ENCODE peak calls at places on chromosomes 7 and 10, in eight cellular contexts. One of them, this sample, is unnamed. For H3K4me1, the result is how much of the 10 kb centered on the place peaks cover.

GRCh38 chr7:19353158-19353557 is 207.9 kb upstream of the FERD3L start:
- DNase-seq in psoas muscle: no peak
- DNase-seq in A549: no peak
- DNase-seq in pancreas: no peak
- DNase-seq in ovary: no peak
- DNase-seq in neural progenitor cell: no peak
- DNase-seq in transverse colon: no peak
- DNase-seq in HCT116: no peak
- DNase-seq in this sample: no peak

GRCh38 chr7:10646249-10646648 is 327.4 kb upstream of the PHF14 start:
- DNase-seq in psoas muscle: no peak
- DNase-seq in neural progenitor cell: no peak
- DNase-seq in transverse colon: no peak
- DNase-seq in pancreas: no peak
- DNase-seq in A549: no peak
- DNase-seq in HCT116: no peak
- DNase-seq in ovary: no peak
- DNase-seq in this sample: no peak

GRCh38 chr10:96017227-96017687 is 26.1 kb upstream of the CCNJ start:
- DNase-seq in pancreas: no peak
- DNase-seq in transverse colon: peak
- DNase-seq in HCT116: peak
- DNase-seq in neural progenitor cell: peak
- DNase-seq in psoas muscle: no peak
- DNase-seq in ovary: no peak
- DNase-seq in A549: peak
- DNase-seq in this sample: peak

GRCh38 chr10:131580674-131581073 is 269.2 kb upstream of the TCERG1L start:
- DNase-seq in transverse colon: no peak
- DNase-seq in ovary: no peak
- DNase-seq in HCT116: no peak
- DNase-seq in neural progenitor cell: no peak
- DNase-seq in A549: no peak
- DNase-seq in pancreas: no peak
- DNase-seq in psoas muscle: no peak
- DNase-seq in this sample: no peak

GRCh38 chr7:150450491-150450992 is at the start of gene GIMAP8:
- DNase-seq in ovary: no peak
- DNase-seq in transverse colon: peak
- DNase-seq in HCT116: no peak
- DNase-seq in neural progenitor cell: no peak
- DNase-seq in psoas muscle: peak
- DNase-seq in pancreas: no peak
- DNase-seq in A549: no peak
- DNase-seq in this sample: no peak

GRCh38 chr10:117184296-117184695 is 13.0 kb upstream of the KCNK18 start:
- DNase-seq in psoas muscle: no peak
- DNase-seq in A549: no peak
- DNase-seq in pancreas: no peak
- DNase-seq in transverse colon: no peak
- DNase-seq in HCT116: no peak
- DNase-seq in ovary: no peak
- DNase-seq in neural progenitor cell: no peak
- DNase-seq in this sample: no peak

GRCh38 chr10:61937631-61938284 is 36.3 kb downstream of the ARID5B start:
- DNase-seq in pancreas: no peak
- DNase-seq in A549: no peak
- DNase-seq in neural progenitor cell: no peak
- DNase-seq in ovary: no peak
- DNase-seq in psoas muscle: no peak
- DNase-seq in transverse colon: no peak
- DNase-seq in HCT116: no peak
- DNase-seq in this sample: peak

GRCh38 chr7:20745716-20746115 is 41.0 kb downstream of the SP8 start:
- DNase-seq in pancreas: no peak
- DNase-seq in neural progenitor cell: peak
- DNase-seq in HCT116: no peak
- DNase-seq in ovary: no peak
- DNase-seq in A549: no peak
- DNase-seq in transverse colon: no peak
- DNase-seq in psoas muscle: no peak
- DNase-seq in this sample: no peak

GRCh38 chr10:28302012-28302667 is 724 bp downstream of the MPP7 start:
- DNase-seq in transverse colon: peak
- DNase-seq in pancreas: no peak
- DNase-seq in A549: no peak
- DNase-seq in psoas muscle: no peak
- DNase-seq in HCT116: no peak
- DNase-seq in ovary: no peak
- DNase-seq in neural progenitor cell: peak
- DNase-seq in this sample: peak

GRCh38 chr7:139451638-139452037 is 31.8 kb downstream of the KLRG2 start:
- DNase-seq in pancreas: no peak
- DNase-seq in neural progenitor cell: no peak
- DNase-seq in psoas muscle: no peak
- DNase-seq in HCT116: no peak
- DNase-seq in ovary: no peak
- DNase-seq in A549: no peak
- DNase-seq in transverse colon: no peak
- DNase-seq in this sample: no peak

GRCh38 chr7:142303650-142304049 is 45.8 kb upstream of the PRSS58 start:
- DNase-seq in neural progenitor cell: peak
- DNase-seq in A549: peak
- DNase-seq in psoas muscle: no peak
- DNase-seq in ovary: no peak
- DNase-seq in pancreas: no peak
- DNase-seq in transverse colon: no peak
- DNase-seq in HCT116: peak
- DNase-seq in this sample: no peak

DNA sequence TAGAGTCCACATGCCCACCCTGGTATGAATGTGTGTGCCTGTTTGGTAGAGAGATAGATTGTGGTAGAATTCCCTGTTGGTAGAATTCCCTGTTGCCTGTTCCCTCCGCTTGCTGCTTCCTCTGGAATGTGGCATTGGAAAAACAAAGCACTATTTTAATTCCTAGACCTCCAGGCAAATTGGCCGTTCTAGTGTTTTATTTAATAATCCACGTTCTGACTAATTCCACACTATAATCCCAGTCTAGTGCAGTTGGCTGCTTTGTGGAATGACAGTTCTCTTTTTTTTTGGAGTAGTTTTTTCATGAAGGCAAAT is 2.0 kb downstream of the HECW1 start:
- DNase-seq in transverse colon: no peak
- DNase-seq in pancreas: no peak
- DNase-seq in neural progenitor cell: no peak
- DNase-seq in ovary: no peak
- DNase-seq in psoas muscle: no peak
- DNase-seq in HCT116: no peak
- DNase-seq in A549: no peak
- DNase-seq in this sample: no peak
- H3K4me3 ChIP-seq in transverse colon: no peak
- H3K4me3 ChIP-seq in pancreas: no peak
- H3K4me3 ChIP-seq in neural progenitor cell: peak
- H3K4me3 ChIP-seq in ovary: no peak
- H3K4me3 ChIP-seq in psoas muscle: no peak
- H3K4me3 ChIP-seq in HCT116: no peak
- H3K4me3 ChIP-seq in A549: no peak
- H3K4me3 ChIP-seq in this sample: no peak

DNA sequence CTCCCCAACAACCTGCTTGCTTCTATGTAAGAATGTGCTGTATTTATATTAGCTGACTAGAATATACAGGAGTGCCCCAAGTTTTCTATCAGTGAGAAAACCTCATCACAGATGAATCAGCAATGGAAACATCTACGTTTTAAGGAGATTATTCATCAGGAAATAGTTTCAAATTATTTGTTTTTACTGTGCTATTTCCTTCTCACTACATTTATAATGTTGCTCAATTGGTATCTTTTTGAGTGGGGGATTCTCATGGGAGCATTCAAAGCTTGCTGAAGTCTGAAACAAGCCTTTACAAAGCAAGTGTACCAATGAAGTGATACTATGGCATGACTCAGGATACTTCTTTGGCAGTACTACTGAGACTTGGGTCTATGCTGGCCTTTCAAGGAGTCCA is 191.1 kb upstream of the SLC26A5 start:
- DNase-seq in HCT116: no peak
- DNase-seq in transverse colon: no peak
- DNase-seq in psoas muscle: no peak
- DNase-seq in A549: peak
- DNase-seq in ovary: no peak
- DNase-seq in neural progenitor cell: no peak
- DNase-seq in pancreas: no peak
- DNase-seq in this sample: no peak
- TF ChIP-seq CTCF in HCT116: no peak
- TF ChIP-seq CTCF in transverse colon: no peak
- TF ChIP-seq CTCF in psoas muscle: no peak
- TF ChIP-seq CTCF in A549: no peak
- TF ChIP-seq CTCF in ovary: no peak
- TF ChIP-seq CTCF in neural progenitor cell: no peak
- TF ChIP-seq CTCF in pancreas: no peak
- TF ChIP-seq CTCF in this sample: no peak

DNA sequence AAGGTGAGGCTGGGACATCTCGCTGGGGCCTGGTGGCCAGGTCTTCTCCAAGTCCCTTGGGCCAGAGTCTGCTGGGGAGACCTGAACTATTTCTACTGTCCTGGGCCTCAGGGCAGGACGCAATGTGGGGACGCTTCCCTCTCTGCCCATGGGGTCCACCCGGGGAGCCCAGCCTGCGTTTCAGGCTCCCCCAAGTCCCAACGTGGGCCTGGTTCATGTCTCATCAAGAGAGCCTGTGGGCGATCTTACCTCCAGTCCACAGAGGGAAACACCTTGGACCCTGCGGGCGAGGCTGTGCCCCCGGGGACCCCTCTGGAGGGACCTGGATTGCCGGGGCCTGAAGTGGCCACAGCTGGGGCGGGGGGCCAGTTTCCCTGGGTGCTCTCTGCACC is 91.7 kb downstream of the DNAJB6 start:
- DNase-seq in psoas muscle: peak
- DNase-seq in transverse colon: no peak
- DNase-seq in pancreas: no peak
- DNase-seq in HCT116: no peak
- DNase-seq in ovary: no peak
- DNase-seq in neural progenitor cell: no peak
- DNase-seq in A549: no peak
- DNase-seq in this sample: no peak
- H3K4me1 ChIP-seq in psoas muscle: under half
- H3K4me1 ChIP-seq in transverse colon: under half
- H3K4me1 ChIP-seq in pancreas: under half
- H3K4me1 ChIP-seq in HCT116: under half
- H3K4me1 ChIP-seq in ovary: under half
- H3K4me1 ChIP-seq in neural progenitor cell: under half
- H3K4me1 ChIP-seq in A549: under half
- H3K4me1 ChIP-seq in this sample: under half

GRCh38 chr7:157687845-157688244 is 351.0 kb downstream of the DNAJB6 start:
- DNase-seq in A549: no peak
- DNase-seq in HCT116: no peak
- DNase-seq in neural progenitor cell: peak
- DNase-seq in transverse colon: no peak
- DNase-seq in pancreas: no peak
- DNase-seq in ovary: no peak
- DNase-seq in psoas muscle: no peak
- DNase-seq in this sample: no peak
- H3K4me3 ChIP-seq in A549: no peak
- H3K4me3 ChIP-seq in HCT116: no peak
- H3K4me3 ChIP-seq in neural progenitor cell: peak
- H3K4me3 ChIP-seq in transverse colon: no peak
- H3K4me3 ChIP-seq in pancreas: no peak
- H3K4me3 ChIP-seq in ovary: no peak
- H3K4me3 ChIP-seq in psoas muscle: no peak
- H3K4me3 ChIP-seq in this sample: no peak

DNA sequence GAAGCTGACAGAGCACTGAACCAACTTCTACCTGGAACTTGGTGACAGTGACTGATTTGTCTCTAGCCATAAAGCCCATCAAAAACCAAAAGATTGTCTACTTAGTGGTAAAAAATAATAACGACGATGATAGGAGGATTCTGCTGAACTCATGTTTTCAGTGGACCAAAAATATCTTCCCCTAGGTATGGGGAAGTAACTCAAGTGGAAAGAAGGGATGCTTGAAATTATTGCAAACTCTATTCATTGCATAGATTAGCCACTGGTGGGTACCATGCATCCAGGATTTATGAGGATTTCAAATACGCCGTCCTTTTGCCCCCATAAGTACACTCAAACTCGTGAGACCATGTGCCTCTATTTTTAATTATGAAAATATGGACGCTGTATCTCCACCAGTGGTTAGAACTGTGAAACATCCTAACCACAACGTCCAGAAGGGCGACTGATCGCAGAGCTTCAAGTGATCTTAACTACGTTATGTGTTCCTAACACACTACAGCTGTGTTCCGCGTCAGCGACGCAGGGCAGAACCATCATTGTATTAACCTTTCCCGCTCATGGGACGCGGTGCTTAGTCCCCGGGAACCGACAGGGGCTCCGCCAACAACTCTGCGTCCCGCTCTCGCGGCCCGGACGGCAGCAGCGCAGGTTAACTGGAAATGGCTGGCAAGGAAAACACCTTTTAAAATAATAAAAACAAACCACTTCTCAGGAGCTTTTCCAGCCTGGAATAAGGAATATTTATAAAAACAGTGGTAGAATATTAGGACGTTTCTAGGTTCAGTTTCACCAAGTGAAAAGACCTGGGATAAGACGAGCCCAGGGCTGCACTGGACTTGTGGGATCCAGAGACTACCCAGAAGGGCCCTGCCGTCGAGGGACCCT is 776 bp downstream of the PEX1 start:
- DNase-seq in psoas muscle: peak
- DNase-seq in transverse colon: peak
- DNase-seq in HCT116: peak
- DNase-seq in ovary: no peak
- DNase-seq in pancreas: peak
- DNase-seq in A549: peak
- DNase-seq in neural progenitor cell: peak
- DNase-seq in this sample: peak
- TF ChIP-seq CTCF in psoas muscle: no peak
- TF ChIP-seq CTCF in transverse colon: peak
- TF ChIP-seq CTCF in HCT116: no peak
- TF ChIP-seq CTCF in ovary: no peak
- TF ChIP-seq CTCF in pancreas: no peak
- TF ChIP-seq CTCF in A549: no peak
- TF ChIP-seq CTCF in neural progenitor cell: peak
- TF ChIP-seq CTCF in this sample: no peak

DNA sequence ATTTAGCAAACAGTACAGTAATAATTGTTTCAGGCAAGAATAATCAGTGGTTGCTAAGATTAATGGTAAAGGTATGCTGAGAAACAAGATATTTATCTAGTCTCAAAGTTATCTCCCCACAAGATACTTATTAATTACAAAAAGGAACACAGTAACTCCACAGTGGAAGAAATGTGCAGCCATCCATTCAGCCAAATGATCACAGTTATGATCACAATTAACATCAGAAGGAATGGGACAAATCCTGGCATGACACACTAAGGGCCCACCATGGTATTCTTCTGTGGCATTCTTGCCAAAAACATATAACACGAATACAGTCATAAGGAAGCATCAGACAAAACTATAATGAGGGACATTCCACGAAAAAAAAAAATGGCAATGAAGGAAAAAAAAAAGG is 21.0 kb downstream of the NUDCD3 start:
- DNase-seq in HCT116: no peak
- DNase-seq in psoas muscle: no peak
- DNase-seq in ovary: no peak
- DNase-seq in transverse colon: no peak
- DNase-seq in pancreas: no peak
- DNase-seq in neural progenitor cell: no peak
- DNase-seq in A549: no peak
- DNase-seq in this sample: no peak
- H3K4me1 ChIP-seq in HCT116: under half
- H3K4me1 ChIP-seq in psoas muscle: half or more
- H3K4me1 ChIP-seq in ovary: under half
- H3K4me1 ChIP-seq in transverse colon: under half
- H3K4me1 ChIP-seq in pancreas: under half
- H3K4me1 ChIP-seq in neural progenitor cell: under half
- H3K4me1 ChIP-seq in A549: under half
- H3K4me1 ChIP-seq in this sample: under half